ENCODE peak calls at places on chromosomes 12 and 14, in seven cellular contexts. V, S, N, K, B, H and M are unnamed samples.

GRCh38 chr14:34436118-34436905 is 25.7 kb downstream of the SPTSSA start:
- DNase-seq in V (no peak), S (no peak), N (no peak), K (no peak), B (peak; percentile 55), H (peak; percentile 37), M (no peak)

GRCh38 chr14:50530358-50530757 is 2.0 kb downstream of the MAP4K5 start:
- DNase-seq in V (no peak), S (no peak), N (no peak), K (no peak), B (no peak), H (peak; percentile 48), M (no peak)

GRCh38 chr12:24378548-24379011 is 429.1 kb upstream of the SOX5 start:
- DNase-seq in V (no peak), S (no peak), N (no peak), K (no peak), B (no peak), H (no peak), M (no peak)

GRCh38 chr12:26274441-26275312 is 79.3 kb downstream of the SSPN start:
- DNase-seq in V (peak; percentile 30), S (peak; percentile 94), N (peak; percentile 74), K (peak; percentile 88), B (peak; percentile 96), H (peak; percentile 98), M (peak; percentile 98)

GRCh38 chr14:101194356-101195308 is 291.1 kb upstream of the RTL1 start:
- DNase-seq in V (no peak), S (no peak), N (no peak), K (no peak), B (no peak), H (no peak), M (peak; percentile 93)

GRCh38 chr14:95291859-95292542 is 27.7 kb downstream of the CLMN start:
- DNase-seq in V (no peak), S (no peak), N (peak; percentile 22), K (peak; percentile 70), B (no peak), H (peak; percentile 62), M (no peak)

GRCh38 chr14:64762044-64763034 is 58.1 kb downstream of the PLEKHG3 start:
- DNase-seq in V (no peak), S (no peak), N (peak; percentile 73), K (peak; percentile 43), B (peak; percentile 35), H (peak; percentile 89), M (peak; percentile 93)

GRCh38 chr12:6772729-6773661 is 675 bp downstream of the LAG3 start:
- DNase-seq in V (no peak), S (no peak), N (no peak), K (no peak), B (no peak), H (no peak), M (no peak)

GRCh38 chr14:66511849-66512248 is 3.9 kb downstream of the GPHN start:
- DNase-seq in V (no peak), S (no peak), N (no peak), K (no peak), B (no peak), H (no peak), M (no peak)

GRCh38 chr14:94400454-94400853 is 12.1 kb upstream of the SERPINA1 start:
- DNase-seq in V (no peak), S (no peak), N (no peak), K (no peak), B (peak; percentile 91), H (no peak), M (no peak)

GRCh38 chr12:57940915-57941164 is 527 bp upstream of the ATP23 start:
- DNase-seq in V (no peak), S (no peak), N (no peak), K (no peak), B (no peak), H (no peak), M (no peak)

GRCh38 chr12:50234347-50234746 is 49.0 kb downstream of the LIMA1 start:
- DNase-seq in V (no peak), S (no peak), N (peak; percentile 45), K (no peak), B (no peak), H (no peak), M (no peak)

GRCh38 chr12:58288191-58288590 is 346.8 kb downstream of the ATP23 start:
- DNase-seq in V (no peak), S (no peak), N (no peak), K (peak; percentile 18), B (no peak), H (no peak), M (no peak)

GRCh38 chr12:19183121-19183838 is 53.7 kb downstream of the PLEKHA5 start:
- DNase-seq in V (no peak), S (no peak), N (no peak), K (no peak), B (no peak), H (no peak), M (no peak)

GRCh38 chr14:68968051-68968450 is 11.1 kb downstream of the ACTN1 start:
- DNase-seq in V (no peak), S (no peak), N (no peak), K (no peak), B (no peak), H (no peak), M (no peak)

GRCh38 chr14:51367600-51367931 is 127.5 kb downstream of the TMX1 start:
- DNase-seq in V (no peak), S (no peak), N (no peak), K (peak; percentile 50), B (no peak), H (peak; percentile 36), M (no peak)

GRCh38 chr12:25829192-25829591 is 129.3 kb upstream of the RASSF8 start:
- DNase-seq in V (no peak), S (no peak), N (no peak), K (no peak), B (no peak), H (peak; percentile 97), M (no peak)

GRCh38 chr14:100376751-100377171 is 53.6 kb downstream of the SLC25A47 start:
- DNase-seq in V (no peak), S (no peak), N (no peak), K (no peak), B (peak; percentile 44), H (no peak), M (no peak)

GRCh38 chr12:59873136-59873535 is 277.3 kb downstream of the SLC16A7 start:
- DNase-seq in V (no peak), S (no peak), N (no peak), K (no peak), B (no peak), H (no peak), M (no peak)

GRCh38 chr12:103727638-103728037 is 113.4 kb downstream of the NT5DC3 start:
- DNase-seq in V (no peak), S (no peak), N (no peak), K (no peak), B (no peak), H (no peak), M (no peak)

GRCh38 chr12:56929780-56930179 is 4.4 kb downstream of the SDR9C7 start:
- DNase-seq in V (no peak), S (no peak), N (no peak), K (no peak), B (no peak), H (no peak), M (no peak)

GRCh38 chr14:72948481-72949138 is 22.3 kb downstream of the DCAF4 start:
- DNase-seq in V (peak; percentile 49), S (peak; percentile 11), N (peak; percentile 53), K (peak; percentile 59), B (peak; percentile 27), H (peak; percentile 73), M (no peak)

GRCh38 chr12:28742791-28743190 is 406.3 kb upstream of the FAR2 start:
- DNase-seq in V (no peak), S (no peak), N (no peak), K (no peak), B (no peak), H (no peak), M (no peak)

GRCh38 chr12:84036912-84037311 is 875.7 kb downstream of the SLC6A15 start:
- DNase-seq in V (no peak), S (no peak), N (no peak), K (no peak), B (no peak), H (no peak), M (no peak)

GRCh38 chr12:92193063-92193462 is 47.4 kb upstream of the BTG1 start:
- DNase-seq in V (no peak), S (no peak), N (no peak), K (no peak), B (no peak), H (no peak), M (no peak)

GRCh38 chr12:42130670-42131402 is 13.8 kb downstream of the GXYLT1 start:
- DNase-seq in V (no peak), S (no peak), N (no peak), K (peak; percentile 50), B (no peak), H (peak; percentile 61), M (no peak)

GRCh38 chr14:104768437-104769323 is 15.7 kb downstream of the SIVA1 start:
- DNase-seq in V (peak; percentile 95), S (peak; percentile 28), N (peak; percentile 84), K (peak; percentile 80), B (peak; percentile 86), H (peak; percentile 75), M (no peak)
- TF ChIP-seq POLR2AphosphoS5 in V (no peak), S (no peak), N (peak; percentile 27), K (no peak), B (peak; percentile 70), H (no peak), M (peak; percentile 27)

DNA sequence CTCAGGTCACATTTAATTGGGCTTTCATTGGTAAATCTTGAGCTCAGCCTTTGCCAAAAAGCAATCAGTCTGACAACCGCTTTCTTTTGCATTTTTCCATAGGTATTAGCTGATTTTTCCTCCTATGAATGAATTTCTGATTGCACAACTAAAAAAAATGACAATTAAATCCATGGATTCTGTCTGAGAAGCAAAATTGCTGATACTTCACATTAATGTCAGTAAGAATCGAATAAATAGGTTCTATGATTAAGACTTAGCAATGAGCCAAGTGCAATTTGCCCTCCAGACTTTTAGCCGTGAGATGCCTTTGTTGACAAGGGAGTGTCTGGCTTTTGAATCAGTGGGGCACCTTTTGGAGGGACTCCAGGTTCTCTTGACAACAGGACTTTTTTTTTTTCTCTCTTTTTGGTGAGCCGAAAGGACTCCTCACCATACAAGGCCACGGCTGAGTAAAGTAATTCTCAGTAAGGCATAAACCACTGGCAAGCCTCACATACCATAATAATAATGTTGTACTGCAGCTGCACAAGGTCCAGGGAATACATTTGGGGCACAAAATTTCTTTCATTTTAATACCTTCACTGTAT is 4.7 kb upstream of the MDM1 start:
- DNase-seq in V (no peak), S (no peak), N (no peak), K (peak; percentile 78), B (no peak), H (no peak), M (no peak)
- TF ChIP-seq POLR2AphosphoS5 in V (no peak), S (no peak), N (no peak), K (no peak), B (no peak), H (no peak), M (peak; percentile 73)

GRCh38 chr12:89492883-89493282 is 31.7 kb downstream of the GALNT4 start:
- DNase-seq in V (no peak), S (no peak), N (no peak), K (no peak), B (peak; percentile 83), H (no peak), M (no peak)
- TF ChIP-seq POLR2AphosphoS5 in V (no peak), S (no peak), N (no peak), K (no peak), B (no peak), H (no peak), M (no peak)

GRCh38 chr12:47085815-47086252 is 6.1 kb upstream of the AMIGO2 start:
- DNase-seq in V (no peak), S (no peak), N (no peak), K (no peak), B (peak; percentile 41), H (peak; percentile 77), M (no peak)
- TF ChIP-seq POLR2AphosphoS5 in V (no peak), S (no peak), N (no peak), K (no peak), B (no peak), H (peak; percentile 47), M (no peak)